ENCODE peak calls at places on chromosomes 7 and 10, in eight cellular contexts. G is NCI-H1417; H is activated naive CD8-positive, alpha-beta T cell treated with anti-CD3 and anti-CD28 coated beads, Interleukin-2, amount 50 U/mL, for 24 hours; Z is bronchial epithelial cell; B is A549; I is RPMI8226; L is naive thymus-derived CD8-positive, alpha-beta T cell; W is activated naive CD4-positive, alpha-beta T cell. R is an unnamed sample.

GRCh38 chr10:110498087-110498981 is 627 bp downstream of the DUSP5 start:
- DNase-seq in I (peak), W (peak), B (no peak), Z (no peak), L (peak), H (peak), G (peak), R (no peak)

GRCh38 chr10:89954787-89955566 is 253.6 kb downstream of the KIF20B start:
- DNase-seq in G (no peak), W (no peak), Z (peak), B (no peak), L (no peak), H (no peak), I (no peak), R (peak)

GRCh38 chr10:34985823-34986222 is 104.3 kb downstream of the CUL2 start:
- DNase-seq in G (no peak), W (no peak), L (no peak), Z (no peak), H (no peak), B (no peak), I (peak), R (peak)

GRCh38 chr7:41437257-41438196 is 265.4 kb downstream of the INHBA start:
- DNase-seq in L (no peak), Z (peak), I (no peak), G (no peak), W (no peak), B (no peak), H (no peak), R (peak)

GRCh38 chr7:101108330-101108857 is 18.5 kb upstream of the SERPINE1 start:
- DNase-seq in G (no peak), Z (no peak), I (no peak), W (no peak), L (no peak), B (no peak), H (no peak), R (peak)

GRCh38 chr7:145978769-145979168 is 137.8 kb upstream of the CNTNAP2 start:
- DNase-seq in G (peak), B (no peak), L (no peak), H (no peak), W (no peak), Z (no peak), I (peak), R (no peak)

GRCh38 chr10:1070939-1071338 is 14.8 kb downstream of the WDR37 start:
- DNase-seq in G (no peak), H (no peak), L (no peak), Z (peak), W (no peak), I (no peak), B (no peak), R (no peak)

GRCh38 chr7:75756340-75757297 is 15.4 kb downstream of the CCL26 start:
- DNase-seq in L (no peak), B (peak), G (peak), Z (peak), W (no peak), I (peak), H (no peak), R (peak)

GRCh38 chr10:119747940-119748339 is 22.1 kb downstream of the INPP5F start:
- DNase-seq in W (no peak), L (no peak), I (no peak), G (no peak), Z (no peak), B (no peak), H (no peak), R (no peak)

GRCh38 chr10:91311601-91312000 is 91.1 kb downstream of the PCGF5 start:
- DNase-seq in I (no peak), Z (no peak), L (no peak), H (no peak), G (no peak), B (no peak), W (no peak), R (no peak)

GRCh38 chr7:79137942-79138341 is 315.5 kb downstream of the MAGI2 start:
- DNase-seq in L (no peak), G (no peak), W (no peak), H (no peak), I (no peak), Z (no peak), B (no peak), R (no peak)

GRCh38 chr7:81013036-81013435 is 94.2 kb upstream of the SEMA3C start:
- DNase-seq in B (peak), Z (peak), L (no peak), I (peak), W (no peak), H (no peak), G (no peak), R (no peak)

GRCh38 chr7:124700655-124701054 is 64.9 kb downstream of the GPR37 start:
- DNase-seq in G (no peak), Z (peak), W (no peak), B (no peak), L (no peak), H (no peak), I (no peak), R (no peak)

GRCh38 chr10:72088879-72089585 is 681 bp upstream of the SPOCK2 start:
- DNase-seq in B (no peak), L (peak), W (no peak), H (peak), Z (no peak), G (peak), I (no peak), R (no peak)

GRCh38 chr10:69631566-69631965 is 1.5 kb downstream of the FAM241B start:
- DNase-seq in I (no peak), B (no peak), L (no peak), W (no peak), G (no peak), H (no peak), Z (no peak), R (no peak)

GRCh38 chr10:86376852-86377796 is 10.5 kb upstream of the GRID1 start:
- DNase-seq in G (peak), H (peak), I (peak), W (peak), B (peak), L (peak), Z (peak), R (peak)

GRCh38 chr7:100465702-100466311 is 1.7 kb upstream of the SPACDR start:
- DNase-seq in L (no peak), H (no peak), W (no peak), Z (peak), G (peak), B (peak), I (no peak), R (no peak)

GRCh38 chr10:112183329-112184051 is at the start of gene GPAM:
- DNase-seq in Z (peak), B (peak), L (peak), G (peak), I (peak), H (peak), W (peak), R (peak)

GRCh38 chr7:13416544-13416943 is 572.9 kb downstream of the ETV1 start:
- DNase-seq in W (no peak), B (no peak), I (no peak), G (no peak), Z (no peak), L (no peak), H (no peak), R (no peak)

GRCh38 chr7:34756025-34756437 is 98.0 kb downstream of the NPSR1 start:
- DNase-seq in I (peak), Z (no peak), L (no peak), B (no peak), G (peak), W (no peak), H (no peak), R (no peak)

GRCh38 chr7:131648491-131648890 is 92.1 kb upstream of the PODXL start:
- DNase-seq in Z (no peak), H (no peak), I (no peak), W (no peak), G (no peak), B (no peak), L (no peak), R (no peak)

GRCh38 chr7:87218941-87219544 is 489 bp downstream of the TMEM243 start:
- DNase-seq in L (peak), H (peak), I (peak), B (peak), Z (peak), G (no peak), W (no peak), R (peak)

GRCh38 chr10:24196426-24197039 is 12.4 kb upstream of the KIAA1217 start:
- DNase-seq in G (peak), H (peak), W (peak), L (peak), Z (peak), I (peak), B (peak), R (peak)

GRCh38 chr7:2032030-2032875 is 200.5 kb downstream of the MAD1L1 start:
- DNase-seq in L (no peak), W (no peak), Z (no peak), H (no peak), B (no peak), I (no peak), G (no peak), R (no peak)

GRCh38 chr7:29516491-29516890 is 47.1 kb upstream of the PRR15 start:
- DNase-seq in B (no peak), H (no peak), Z (peak), I (no peak), W (no peak), L (no peak), G (no peak), R (no peak)

GRCh38 chr7:26005683-26006410 is 146.2 kb upstream of the NFE2L3 start:
- DNase-seq in L (no peak), B (no peak), G (no peak), W (no peak), Z (peak), I (no peak), H (no peak), R (no peak)

GRCh38 chr7:87876759-87877234 is 504 bp downstream of the DBF4 start:
- DNase-seq in B (peak), W (no peak), L (peak), I (peak), Z (peak), H (peak), G (no peak), R (peak)

GRCh38 chr7:23759556-23760391 is 49.8 kb downstream of the STK31 start:
- DNase-seq in L (no peak), W (no peak), B (no peak), H (no peak), I (peak), Z (peak), G (peak), R (peak)

GRCh38 chr7:64890761-64891666 is 12.1 kb upstream of the ZNF273 start:
- DNase-seq in W (no peak), I (no peak), L (no peak), G (no peak), H (no peak), Z (peak), B (no peak), R (peak)

GRCh38 chr10:13331641-13332040 is 16.5 kb downstream of the SEPHS1 start:
- DNase-seq in W (no peak), G (no peak), I (no peak), B (no peak), L (no peak), Z (no peak), H (no peak), R (no peak)

GRCh38 chr10:73873843-73874215 is 526 bp downstream of the CAMK2G start:
- DNase-seq in H (no peak), I (peak), W (no peak), L (peak), Z (no peak), B (no peak), G (peak), R (no peak)

GRCh38 chr10:86341361-86341811 is 25.2 kb downstream of the GRID1 start:
- DNase-seq in L (no peak), I (no peak), H (no peak), B (no peak), W (no peak), Z (no peak), G (no peak), R (no peak)

GRCh38 chr10:44325878-44326277 is 59.0 kb downstream of the CXCL12 start:
- DNase-seq in G (no peak), L (no peak), W (no peak), I (no peak), H (no peak), B (no peak), Z (no peak), R (no peak)

GRCh38 chr10:127942811-127943210 is 35.9 kb downstream of the PTPRE start:
- DNase-seq in I (no peak), G (no peak), L (no peak), B (no peak), W (no peak), Z (no peak), H (no peak), R (no peak)

GRCh38 chr10:5888843-5889623 is 660 bp downstream of the ANKRD16 start:
- DNase-seq in L (peak), Z (peak), I (peak), G (peak), H (peak), B (no peak), W (no peak), R (no peak)

GRCh38 chr7:159226303-159226702 is 81.6 kb upstream of the VIPR2 start:
- DNase-seq in L (no peak), B (no peak), H (no peak), Z (no peak), G (no peak), W (no peak), I (no peak), R (no peak)

GRCh38 chr7:66921918-66922486 is 977 bp downstream of the TMEM248 start:
- DNase-seq in B (no peak), W (no peak), Z (peak), I (peak), H (peak), L (no peak), G (peak), R (no peak)